ENCODE peak calls at places on chromosomes 7 and 10, in six cellular contexts. B is PC-3, N is fibroblast of lung, G is neural progenitor cell, M is GM23338, L is GM23248. K is an unnamed sample.

GRCh38 chr7:107208046-107208458 is 39.2 kb downstream of the HBP1 start:
- DNase-seq in B (no peak), N (peak; percentile 23), M (no peak), G (no peak), L (peak; percentile 51), K (no peak)

GRCh38 chr10:15642095-15642494 is 77.6 kb downstream of the ITGA8 start:
- DNase-seq in B (peak; percentile 6), M (no peak), G (no peak), L (peak; percentile 75), N (peak; percentile 57), K (no peak)

GRCh38 chr7:43482679-43483252 is 100.1 kb upstream of the STK17A start:
- DNase-seq in L (peak; percentile 27), G (no peak), M (no peak), B (no peak), N (no peak), K (no peak)

GRCh38 chr7:1839701-1840100 is 169.6 kb downstream of the ELFN1 start:
- DNase-seq in G (no peak), B (no peak), N (no peak), M (no peak), L (no peak), K (no peak)

GRCh38 chr10:90138844-90139243 is 437.5 kb downstream of the KIF20B start:
- DNase-seq in M (peak; percentile 69), L (no peak), N (peak; percentile 36), G (peak; percentile 20), B (peak; percentile 32), K (no peak)

GRCh38 chr7:133411402-133411801 is 158.5 kb downstream of the EXOC4 start:
- DNase-seq in B (no peak), G (no peak), L (no peak), N (no peak), M (no peak), K (no peak)

GRCh38 chr7:28629216-28629848 is 217.0 kb downstream of the CREB5 start:
- DNase-seq in N (peak; percentile 63), G (no peak), B (peak; percentile 11), M (no peak), L (peak; percentile 91), K (peak; percentile 44)

GRCh38 chr10:112275512-112276245 is 7.5 kb upstream of the TECTB start:
- DNase-seq in G (no peak), N (no peak), M (no peak), B (no peak), L (peak; percentile 16), K (no peak)

GRCh38 chr10:120979435-120980315 is 128.5 kb downstream of the WDR11 start:
- DNase-seq in B (no peak), M (peak; percentile 92), L (peak; percentile 10), G (peak; percentile 75), N (no peak), K (peak; percentile 35)

GRCh38 chr7:80154656-80155325 is 20.2 kb downstream of the GNAI1 start:
- DNase-seq in L (peak; percentile 72), G (no peak), M (no peak), N (peak; percentile 87), B (no peak), K (no peak)

GRCh38 chr10:124829447-124830115 is 28.0 kb downstream of the ABRAXAS2 start:
- DNase-seq in N (no peak), G (peak; percentile 28), M (no peak), L (no peak), B (no peak), K (no peak)

GRCh38 chr7:100476903-100477870 is 1.8 kb downstream of the TSC22D4 start:
- DNase-seq in N (no peak), L (peak; percentile 52), M (peak; percentile 69), G (no peak), B (no peak), K (no peak)

GRCh38 chr10:80539421-80539999 is 1.8 kb downstream of the SH2D4B start:
- DNase-seq in B (no peak), N (no peak), M (no peak), G (no peak), L (no peak), K (no peak)

GRCh38 chr10:35961501-35961900 is 319.4 kb upstream of the FZD8 start:
- DNase-seq in G (no peak), M (no peak), N (no peak), B (peak; percentile 71), L (peak; percentile 70), K (peak; percentile 39)

DNA sequence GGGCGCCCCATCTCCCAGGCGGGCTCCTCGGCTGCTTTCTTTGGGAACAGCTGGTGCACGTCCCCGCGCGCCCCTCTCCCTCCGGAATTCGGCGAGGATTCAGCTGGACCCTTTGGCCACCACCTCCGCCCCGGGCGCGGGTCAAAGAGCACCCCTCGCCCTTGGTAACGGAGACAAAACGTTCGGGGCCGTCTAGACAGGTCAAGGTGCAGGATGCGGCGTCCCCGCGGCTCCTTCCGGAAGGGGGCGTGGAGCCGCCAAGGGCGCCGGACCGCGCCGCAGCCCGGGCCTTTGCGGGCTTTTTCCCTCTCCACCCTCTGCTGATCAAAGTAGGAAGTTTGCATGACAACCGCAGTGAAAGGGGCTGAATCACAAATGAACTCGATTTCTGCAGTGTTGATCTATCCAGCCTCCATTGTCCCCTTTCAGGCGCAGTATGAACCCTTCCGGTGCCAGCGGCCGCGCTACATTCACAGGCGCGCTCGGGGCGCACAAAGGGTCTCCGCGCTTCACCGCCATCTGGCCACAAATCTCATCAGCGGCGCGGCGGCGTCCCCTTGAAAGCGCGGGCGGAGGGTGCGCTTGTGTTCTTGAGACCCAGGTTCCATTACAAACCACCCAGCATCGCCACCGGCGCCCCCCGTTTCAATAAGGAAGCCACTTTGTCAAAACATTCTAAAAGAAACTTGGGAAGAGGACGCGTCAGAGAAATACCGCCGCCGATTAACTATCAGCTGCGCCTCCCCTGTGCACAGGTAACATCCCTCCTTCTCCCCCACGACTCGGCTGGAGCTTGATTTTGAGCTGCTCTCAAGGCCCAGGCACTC is 36.4 kb downstream of the CNPY1 start:
- DNase-seq in N (no peak), G (peak; percentile 90), M (peak; percentile 91), L (no peak), B (no peak), K (no peak)
- TF ChIP-seq EZH2 in N (no peak), G (peak; percentile 83), M (peak; percentile 45), L (peak; percentile 33), B (no peak), K (peak; percentile 30)

GRCh38 chr7:128406986-128407589 is 2.7 kb downstream of the IMPDH1 start:
- DNase-seq in M (no peak), L (no peak), B (no peak), N (no peak), G (no peak), K (no peak)

GRCh38 chr7:128407751-128408708 is 1.8 kb downstream of the IMPDH1 start:
- DNase-seq in B (no peak), N (no peak), G (peak; percentile 52), M (no peak), L (no peak), K (no peak)

GRCh38 chr7:128405345-128406146 is 4.2 kb downstream of the IMPDH1 start:
- DNase-seq in M (peak; percentile 64), B (peak; percentile 43), N (peak; percentile 18), G (peak; percentile 87), L (peak; percentile 75), K (peak; percentile 30)

GRCh38 chr7:128404826-128405344 is 4.9 kb downstream of the IMPDH1 start:
- DNase-seq in L (peak; percentile 64), B (peak; percentile 43), G (no peak), M (no peak), N (peak; percentile 11), K (peak; percentile 30)

GRCh38 chr7:128406147-128406985 is 3.4 kb downstream of the IMPDH1 start:
- DNase-seq in B (no peak), G (no peak), N (no peak), L (no peak), M (peak; percentile 74), K (no peak)
- TF ChIP-seq EZH2 in B (no peak), G (no peak), N (no peak), L (no peak), M (peak; percentile 67), K (no peak)

GRCh38 chr10:21495686-21496284 is 29.7 kb downstream of the SKIDA1 start:
- DNase-seq in B (peak; percentile 89), L (peak; percentile 84), G (peak; percentile 95), N (peak; percentile 87), M (peak; percentile 95), K (peak; percentile 83)

GRCh38 chr10:21493841-21494220 is 31.7 kb downstream of the SKIDA1 start:
- DNase-seq in M (no peak), G (no peak), N (no peak), L (no peak), B (no peak), K (no peak)

GRCh38 chr10:21496285-21497176 is 29.0 kb downstream of the SKIDA1 start:
- DNase-seq in G (peak; percentile 84), L (peak; percentile 72), B (peak; percentile 44), M (peak; percentile 63), N (peak; percentile 56), K (peak; percentile 46)

GRCh38 chr10:21495002-21495685 is 30.3 kb downstream of the SKIDA1 start:
- DNase-seq in M (no peak), B (no peak), N (peak; percentile 48), L (no peak), G (no peak), K (no peak)

GRCh38 chr10:21494221-21495001 is 31.1 kb downstream of the SKIDA1 start:
- DNase-seq in L (peak; percentile 59), N (peak; percentile 37), B (no peak), M (peak; percentile 64), G (peak; percentile 67), K (no peak)
- TF ChIP-seq EZH2 in L (no peak), N (no peak), B (no peak), M (no peak), G (no peak), K (no peak)

GRCh38 chr10:132943555-132944404 is 1.4 kb upstream of the CFAP46 start:
- DNase-seq in M (no peak), B (no peak), G (no peak), N (no peak), L (no peak), K (no peak)

GRCh38 chr10:132940791-132941465 is 1.4 kb downstream of the CFAP46 start:
- DNase-seq in N (no peak), M (no peak), B (no peak), G (no peak), L (no peak), K (no peak)

GRCh38 chr10:132941640-132942051 is 724 bp downstream of the CFAP46 start:
- DNase-seq in G (no peak), L (no peak), M (no peak), B (no peak), N (no peak), K (no peak)

GRCh38 chr10:132942740-132943554 is 577 bp upstream of the CFAP46 start:
- DNase-seq in L (peak; percentile 12), G (peak; percentile 20), M (peak; percentile 57), B (no peak), N (peak; percentile 22), K (no peak)

DNA sequence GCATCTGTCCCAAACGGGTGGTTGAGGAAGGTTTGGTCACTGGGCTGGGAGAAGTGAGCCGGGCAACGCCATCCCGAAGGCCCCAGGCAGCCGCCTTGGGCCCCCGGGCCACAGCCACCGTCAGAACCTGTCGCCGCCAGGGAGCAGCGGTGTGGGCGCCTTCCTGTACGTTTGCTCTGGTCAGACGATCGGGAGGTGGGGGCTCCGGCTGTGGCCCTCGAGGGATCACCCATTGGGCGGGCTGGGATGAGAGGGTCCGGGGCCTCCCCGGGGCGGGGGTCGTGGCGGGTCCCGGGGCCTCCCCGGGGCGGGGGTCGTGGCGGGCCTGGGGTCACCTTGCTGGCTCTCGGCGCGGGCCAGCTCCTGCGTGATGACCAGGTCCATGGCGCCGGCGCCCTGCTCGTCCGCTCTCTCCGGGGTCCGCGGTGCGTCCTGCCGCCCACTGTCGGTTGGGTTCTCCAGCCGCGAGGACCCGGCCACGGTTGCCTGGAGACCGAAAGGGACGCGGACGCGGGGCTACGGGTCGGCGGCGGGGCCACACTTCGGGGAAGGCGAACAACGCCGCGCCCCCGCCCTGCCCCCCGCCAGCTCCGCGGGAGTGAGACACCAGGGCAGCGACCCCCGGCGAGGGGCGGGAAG is at the start of gene CFAP46:
- DNase-seq in M (peak; percentile 89), N (peak; percentile 58), G (peak; percentile 86), L (peak; percentile 50), B (no peak), K (no peak)
- TF ChIP-seq EZH2 in M (no peak), N (peak; percentile 48), G (peak; percentile 35), L (no peak), B (no peak), K (no peak)

GRCh38 chr7:157853789-157854065 is 516.9 kb downstream of the DNAJB6 start:
- DNase-seq in M (no peak), N (no peak), L (no peak), G (no peak), B (no peak), K (no peak)
- TF ChIP-seq EZH2 in M (no peak), N (no peak), L (no peak), G (no peak), B (no peak), K (no peak)